ENCODE peak calls at places on chromosome 13, in five cellular contexts. M, Q, T, E and A are unnamed samples.

GRCh38 chr13:19955873-19956559 is 2.5 kb upstream of the ZMYM2 start:
- DNase-seq in M (no peak), Q (no peak), T (no peak), E (no peak), A (no peak)

GRCh38 chr13:60178327-60178726 is 14.6 kb upstream of the DIAPH3 start:
- DNase-seq in M (no peak), Q (no peak), T (no peak), E (no peak), A (no peak)

GRCh38 chr13:110625771-110626321 is 10.5 kb downstream of the NAXD start:
- DNase-seq in M (no peak), Q (no peak), T (no peak), E (no peak), A (no peak)

GRCh38 chr13:102688306-102688973 is 6.4 kb downstream of the METTL21C start:
- DNase-seq in M (no peak), Q (no peak), T (peak; percentile 50), E (no peak), A (no peak)

GRCh38 chr13:110126391-110126961 is 180.5 kb downstream of the COL4A1 start:
- DNase-seq in M (no peak), Q (peak; percentile 76), T (peak; percentile 92), E (peak; percentile 97), A (peak; percentile 90)

GRCh38 chr13:39779337-39780270 is 124.1 kb downstream of the COG6 start:
- DNase-seq in M (no peak), Q (no peak), T (no peak), E (peak; percentile 59), A (peak; percentile 80)

GRCh38 chr13:85665286-85665685 is 133.9 kb downstream of the SLITRK6 start:
- DNase-seq in M (no peak), Q (peak; percentile 25), T (no peak), E (peak; percentile 1), A (peak; percentile 6)

GRCh38 chr13:70874646-70875045 is 766.4 kb upstream of the KLHL1 start:
- DNase-seq in M (no peak), Q (no peak), T (no peak), E (no peak), A (no peak)

GRCh38 chr13:24106429-24106828 is 54.1 kb upstream of the SPATA13 start:
- DNase-seq in M (no peak), Q (no peak), T (no peak), E (no peak), A (no peak)

GRCh38 chr13:48278806-48279205 is 24.7 kb upstream of the RB1 start:
- DNase-seq in M (no peak), Q (no peak), T (no peak), E (no peak), A (no peak)

DNA sequence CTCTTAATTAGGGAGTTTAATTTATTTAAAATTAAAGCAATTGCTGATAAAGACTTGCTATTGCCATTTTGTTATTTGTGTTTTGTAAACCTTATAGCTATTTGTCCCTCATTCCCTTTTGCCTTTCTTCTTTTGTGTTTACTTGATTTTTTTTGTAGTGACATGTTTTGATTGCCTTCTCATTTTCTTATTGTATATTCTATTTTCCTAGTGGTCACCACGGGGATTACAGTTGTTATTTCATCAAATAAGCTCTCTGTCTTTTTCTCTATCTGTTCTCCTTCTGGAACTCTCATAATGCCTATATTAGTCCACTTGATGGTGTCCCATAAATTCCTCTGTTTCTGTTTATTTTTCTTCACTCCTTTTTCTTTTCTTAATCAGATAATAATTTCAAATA is 64.4 kb upstream of the FRY start:
- DNase-seq in M (no peak), Q (no peak), T (no peak), E (no peak), A (no peak)
- TF ChIP-seq CTCF in M (no peak), Q (no peak), T (peak; percentile 20), E (peak; percentile 26), A (no peak)

GRCh38 chr13:33543631-33544030 is 258.1 kb upstream of the STARD13 start:
- DNase-seq in M (no peak), Q (no peak), T (no peak), E (no peak), A (no peak)
- H3K4me3 ChIP-seq in M (no peak overlapping the region), Q (peak overlapping the region; percentile 52), T (peak overlapping the region; percentile 58), E (no peak overlapping the region), A (no peak overlapping the region)

DNA sequence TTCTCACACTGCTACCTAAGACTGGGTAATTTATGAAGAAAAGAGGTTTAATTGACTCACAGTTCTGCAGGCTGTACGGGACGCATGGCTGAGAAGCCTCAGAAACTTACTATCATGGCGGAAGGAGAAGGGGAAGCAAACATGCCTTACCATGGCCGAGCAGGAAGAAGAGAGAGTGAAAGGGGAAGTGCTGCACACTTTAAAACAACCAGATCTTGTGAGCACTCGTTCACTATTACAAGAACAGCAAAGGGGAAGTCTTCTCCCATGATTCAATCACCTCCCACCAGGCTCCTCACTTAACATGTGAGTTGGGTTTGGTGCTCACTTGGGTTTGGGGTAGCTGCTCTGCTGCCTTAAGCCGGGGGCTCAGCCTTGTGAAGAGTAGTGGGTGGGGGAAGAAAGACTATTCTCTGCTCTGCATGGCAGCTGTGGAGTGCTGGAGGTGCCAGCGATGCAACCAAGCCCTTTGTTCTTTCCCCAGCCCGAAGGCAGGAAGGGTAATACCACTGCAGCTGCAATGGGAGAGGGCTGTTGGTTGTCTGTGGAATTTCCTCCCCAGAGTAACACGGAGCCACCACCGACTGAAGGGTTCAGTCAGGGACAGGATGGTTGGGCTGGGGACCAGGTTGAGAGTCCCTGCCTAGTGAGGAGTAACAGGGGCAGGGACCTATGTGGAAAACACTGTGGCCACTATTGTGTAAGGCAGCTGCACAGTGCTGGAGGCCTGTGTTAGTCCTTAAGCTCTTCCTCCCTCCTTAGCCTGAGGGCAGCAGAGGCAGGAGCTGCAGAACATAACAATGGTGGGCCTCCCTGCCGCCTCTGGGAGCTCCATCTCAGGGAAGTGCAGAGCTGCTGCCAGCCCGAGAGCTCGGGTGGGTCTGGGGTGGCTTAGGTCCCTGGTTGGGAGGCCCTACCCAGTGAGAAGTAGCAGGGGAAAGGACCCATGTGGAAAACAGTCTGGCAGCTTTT is 1262.5 kb downstream of the EFNB2 start:
- DNase-seq in M (no peak), Q (no peak), T (no peak), E (no peak), A (no peak)
- TF ChIP-seq CTCF in M (no peak), Q (no peak), T (no peak), E (no peak), A (no peak)

DNA sequence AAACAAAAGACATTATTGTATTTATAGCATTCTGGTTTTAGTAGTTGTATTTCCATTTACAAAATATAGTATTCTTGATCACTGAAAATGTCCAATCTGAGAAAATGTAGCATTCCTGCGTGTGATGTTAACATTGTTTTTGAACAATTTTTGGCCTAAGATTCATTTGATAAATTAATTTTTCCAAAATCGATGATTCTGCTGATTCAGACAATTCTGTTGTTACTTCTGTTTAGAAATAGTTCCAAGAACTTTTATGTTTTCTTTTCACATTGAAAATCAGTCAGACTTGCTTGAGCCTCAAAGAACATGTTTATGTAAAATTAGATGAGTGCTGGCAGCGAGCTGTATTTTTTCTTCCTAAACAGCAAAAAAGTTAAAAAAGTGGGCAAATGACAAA is 804.5 kb upstream of the MIR17HG start:
- DNase-seq in M (no peak), Q (no peak), T (no peak), E (no peak), A (no peak)
- H3K4me3 ChIP-seq in M (no peak overlapping the region), Q (no peak overlapping the region), T (no peak overlapping the region), E (no peak overlapping the region), A (no peak overlapping the region)

GRCh38 chr13:52141299-52141698 is 12.4 kb upstream of the NEK5 start:
- DNase-seq in M (no peak), Q (no peak), T (no peak), E (no peak), A (no peak)
- TF ChIP-seq CTCF in M (no peak), Q (no peak), T (no peak), E (peak; percentile 12), A (no peak)

DNA sequence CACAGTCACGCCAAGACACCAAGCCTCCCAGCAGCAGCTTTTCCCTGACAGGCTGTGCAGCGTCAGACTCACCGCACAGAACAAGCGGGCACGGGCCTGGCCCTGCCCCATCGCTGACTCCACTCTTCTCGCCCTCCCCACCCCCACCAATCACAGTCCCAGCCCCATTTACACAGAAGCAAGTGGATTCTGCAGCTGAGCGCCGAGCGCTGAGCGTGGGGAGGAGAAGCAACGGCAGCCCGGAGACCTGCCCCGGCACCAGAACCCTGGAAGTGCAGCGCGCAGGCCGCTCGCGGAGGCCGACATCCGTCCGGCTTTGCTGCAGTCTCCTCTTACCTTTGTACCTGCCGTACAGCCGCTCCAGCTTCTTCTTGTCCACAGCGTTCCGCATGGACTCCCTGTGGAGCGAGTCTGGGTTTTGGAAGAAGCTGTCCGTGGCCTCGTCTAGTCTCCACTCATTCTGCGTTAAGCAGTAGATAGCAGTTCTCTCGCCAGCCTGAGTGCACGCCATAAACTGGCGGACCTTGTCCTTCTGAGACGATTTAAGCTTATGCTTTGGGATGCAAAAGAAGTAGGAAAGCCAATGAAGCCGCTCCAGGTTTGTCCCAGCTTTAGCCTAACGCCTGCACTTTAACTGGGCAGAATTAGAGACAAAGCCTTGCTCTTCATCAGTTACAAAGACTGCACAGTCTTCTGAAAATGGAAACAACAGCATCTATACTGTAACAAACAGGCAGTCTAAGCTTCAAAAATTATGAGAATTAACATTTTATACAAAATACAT is 6.8 kb downstream of the DCUN1D2 start:
- DNase-seq in M (no peak), Q (no peak), T (no peak), E (no peak), A (no peak)
- H3K4me3 ChIP-seq in M (no peak overlapping the region), Q (no peak overlapping the region), T (no peak overlapping the region), E (no peak overlapping the region), A (no peak overlapping the region)